ENCODE peak calls at places on chromosomes 7 and 10, in five cellular contexts. O is HS-5; K is stimulated activated CD4-positive, alpha-beta T cell treated with anti-CD3 and anti-CD28 coated beads, Interleukin-4, amount 100 ng/mL, for 24 hours; Z is G401; H is ELF-1. A is an unnamed sample.

GRCh38 chr10:128476845-128477244 is 350.6 kb upstream of the MKI67 start:
- DNase-seq in O (no peak), K (no peak), Z (no peak), H (no peak), A (no peak)

GRCh38 chr10:26621889-26622681 is 75.4 kb upstream of the PDSS1 start:
- DNase-seq in O (no peak), K (peak), Z (no peak), H (peak), A (peak)

GRCh38 chr7:28841766-28842165 is 116.4 kb downstream of the TRIL start:
- DNase-seq in O (no peak), K (no peak), Z (no peak), H (no peak), A (no peak)

GRCh38 chr7:7761340-7761973 is 43.0 kb upstream of the RPA3 start:
- DNase-seq in O (peak), K (no peak), Z (peak), H (no peak), A (no peak)

GRCh38 chr7:142581341-142581740 is 167.9 kb upstream of the PRSS1 start:
- DNase-seq in O (no peak), K (peak), Z (no peak), H (no peak), A (no peak)

GRCh38 chr10:124688889-124689670 is 55.1 kb downstream of the FAM53B start:
- DNase-seq in O (no peak), K (peak), Z (no peak), H (no peak), A (no peak)

GRCh38 chr10:91409869-91410637 is at the start of gene HECTD2:
- DNase-seq in O (no peak), K (peak), Z (peak), H (peak), A (peak)

GRCh38 chr10:93438796-93439253 is 43.3 kb downstream of the MYOF start:
- DNase-seq in O (no peak), K (no peak), Z (peak), H (peak), A (peak)

GRCh38 chr7:2109251-2109935 is 123.4 kb downstream of the MAD1L1 start:
- DNase-seq in O (no peak), K (no peak), Z (no peak), H (peak), A (no peak)

GRCh38 chr7:51007708-51008505 is 225.2 kb upstream of the GRB10 start:
- DNase-seq in O (no peak), K (no peak), Z (no peak), H (no peak), A (no peak)

GRCh38 chr10:102704915-102705314 is 9.3 kb downstream of the ARL3 start:
- DNase-seq in O (peak), K (no peak), Z (no peak), H (no peak), A (no peak)

GRCh38 chr7:27242580-27243339 is at the start of gene EVX1:
- DNase-seq in O (no peak), K (peak), Z (no peak), H (peak), A (peak)

GRCh38 chr10:75208177-75208576 is 2.4 kb upstream of the VDAC2 start:
- DNase-seq in O (no peak), K (no peak), Z (no peak), H (peak), A (no peak)

GRCh38 chr7:100629117-100629711 is 12.1 kb downstream of the TFR2 start:
- DNase-seq in O (no peak), K (no peak), Z (peak), H (peak), A (peak)

GRCh38 chr10:31426425-31426824 is 107.4 kb downstream of the ZEB1 start:
- DNase-seq in O (peak), K (no peak), Z (no peak), H (no peak), A (no peak)